ENCODE peak calls at places on chromosomes 2 and 18, in nine cellular contexts. F, E, Y, G, B, Q, R, M and T are unnamed samples.

GRCh38 chr2:116819355-116819754 is 995.1 kb upstream of the DDX18 start:
- DNase-seq in F (no peak), E (no peak), Y (no peak), G (no peak), B (no peak), Q (no peak), R (no peak), M (no peak), T (peak; percentile 23)

GRCh38 chr2:226420646-226421045 is 379.0 kb downstream of the IRS1 start:
- DNase-seq in F (no peak), E (no peak), Y (no peak), G (no peak), B (peak; percentile 79), Q (no peak), R (no peak), M (no peak), T (no peak)

GRCh38 chr2:85497944-85498630 is 40.9 kb upstream of the MAT2A start:
- DNase-seq in F (no peak), E (no peak), Y (no peak), G (no peak), B (no peak), Q (peak; percentile 81), R (no peak), M (no peak), T (no peak)

GRCh38 chr2:48120759-48121242 is 214.5 kb upstream of the FBXO11 start:
- DNase-seq in F (no peak), E (no peak), Y (no peak), G (no peak), B (no peak), Q (peak; percentile 16), R (no peak), M (no peak), T (no peak)

GRCh38 chr2:109083771-109084170 is 45.2 kb upstream of the SH3RF3 start:
- DNase-seq in F (no peak), E (no peak), Y (no peak), G (no peak), B (no peak), Q (no peak), R (no peak), M (no peak), T (no peak)

GRCh38 chr18:13112982-13113381 is 105.6 kb upstream of the LDLRAD4 start:
- DNase-seq in F (peak; percentile 84), E (peak; percentile 2), Y (no peak), G (peak; percentile 91), B (peak; percentile 55), Q (peak; percentile 26), R (peak; percentile 81), M (no peak), T (peak; percentile 85)

GRCh38 chr18:48814490-48815181 is 136.1 kb downstream of the SMAD7 start:
- DNase-seq in F (no peak), E (no peak), Y (no peak), G (no peak), B (peak; percentile 24), Q (no peak), R (no peak), M (no peak), T (no peak)

GRCh38 chr2:191577611-191578010 is 100.3 kb upstream of the NABP1 start:
- DNase-seq in F (no peak), E (no peak), Y (no peak), G (no peak), B (peak; percentile 27), Q (no peak), R (no peak), M (no peak), T (no peak)

GRCh38 chr2:221779614-221780067 is 207.5 kb upstream of the EPHA4 start:
- DNase-seq in F (no peak), E (no peak), Y (no peak), G (no peak), B (peak; percentile 91), Q (no peak), R (peak; percentile 7), M (no peak), T (no peak)

DNA sequence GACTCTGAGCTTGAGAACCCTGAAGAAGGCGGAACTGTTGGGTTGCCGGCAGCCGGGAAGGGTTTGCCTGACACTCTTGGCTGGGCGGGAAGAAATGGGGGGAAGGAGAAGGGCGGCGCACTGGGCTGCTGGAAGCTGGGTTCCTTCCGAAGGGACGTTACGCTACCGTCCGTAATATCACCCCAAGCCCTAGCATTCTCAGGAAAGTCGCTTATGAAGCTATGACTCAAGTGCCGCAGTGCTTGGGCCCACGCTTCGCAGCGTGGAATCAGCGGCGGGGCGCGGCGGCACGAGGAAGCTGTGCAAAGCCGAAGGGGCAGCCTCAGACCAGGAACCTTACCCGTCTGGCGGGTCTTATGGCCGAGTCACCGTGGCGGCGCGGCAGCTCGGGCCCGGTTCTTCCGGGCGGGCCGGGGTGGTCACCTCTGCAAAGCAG is 50.2 kb upstream of the SIGLEC15 start:
- DNase-seq in F (peak; percentile 55), E (peak; percentile 69), Y (no peak), G (peak; percentile 13), B (peak; percentile 86), Q (no peak), R (peak; percentile 52), M (peak; percentile 57), T (peak; percentile 74)
- H3K27ac ChIP-seq in F (peak overlapping the region; percentile 95), E (peak overlapping the region; percentile 61), Y (no peak overlapping the region), G (no peak overlapping the region), B (peak overlapping the region; percentile 79), Q (no peak overlapping the region), R (peak overlapping the region; percentile 66), M (peak overlapping the region; percentile 48), T (no peak overlapping the region)

DNA sequence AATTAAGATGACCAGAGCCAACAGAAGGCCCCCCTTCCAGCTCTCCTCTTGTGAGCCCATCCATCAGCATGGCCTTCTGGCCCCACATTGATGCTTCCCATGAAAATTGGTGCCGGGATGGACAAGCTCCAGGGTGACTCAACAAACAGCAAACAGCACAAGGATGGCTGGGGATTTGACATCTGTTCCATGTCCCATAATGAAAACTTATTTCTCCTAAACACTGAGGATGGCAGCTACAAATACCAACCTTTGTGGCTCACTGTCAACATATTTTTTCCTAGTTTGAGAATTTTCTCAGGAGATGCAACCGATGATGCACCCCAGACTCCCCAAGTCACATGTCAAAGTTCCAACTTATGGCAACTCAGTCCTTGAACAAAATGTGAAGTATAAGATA is 169.6 kb upstream of the SIX2 start:
- DNase-seq in F (no peak), E (no peak), Y (no peak), G (no peak), B (peak; percentile 77), Q (peak; percentile 36), R (no peak), M (no peak), T (no peak)
- TF ChIP-seq EZH2phosphoT487 in F (no peak), E (no peak), Y (no peak), G (no peak), B (no peak), Q (no peak), R (no peak), M (no peak), T (no peak)

DNA sequence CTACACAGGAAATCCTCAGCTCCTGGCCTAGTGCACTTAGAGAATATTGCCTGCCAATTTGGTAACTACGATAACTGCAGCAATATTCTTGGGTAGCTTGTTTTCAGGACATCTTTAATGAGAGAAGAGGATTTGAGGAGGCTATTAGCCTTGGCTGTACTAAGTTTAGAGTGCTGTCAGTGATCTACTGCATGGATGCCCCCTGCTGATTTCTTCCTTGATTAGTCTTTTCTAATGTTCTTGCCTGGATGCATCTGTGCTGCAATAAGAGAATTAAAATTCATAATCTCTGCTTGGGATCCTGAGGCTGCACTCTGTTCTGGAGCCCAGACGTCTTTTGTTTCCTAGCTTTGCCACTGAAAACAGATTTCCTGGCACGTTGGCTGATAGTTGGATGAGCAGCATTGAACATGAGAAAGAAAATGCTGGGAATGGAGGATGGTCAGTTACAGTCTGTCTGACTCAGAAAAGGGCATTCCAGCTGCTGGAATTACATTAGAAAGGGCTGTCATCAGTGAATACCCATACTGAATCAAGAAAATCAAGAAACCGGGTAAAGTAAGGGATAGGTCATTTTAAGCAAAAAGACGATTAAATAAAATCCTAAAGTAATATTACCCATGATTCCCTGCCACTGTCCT is 115.5 kb downstream of the CCDC85A start:
- DNase-seq in F (no peak), E (no peak), Y (no peak), G (peak; percentile 5), B (peak; percentile 66), Q (no peak), R (no peak), M (no peak), T (peak; percentile 4)
- H3K4me2 ChIP-seq in F (peak overlapping the region; percentile 35), E (no peak overlapping the region), Y (no peak overlapping the region), G (no peak overlapping the region), B (peak overlapping the region; percentile 28), Q (no peak overlapping the region), R (no peak overlapping the region), M (no peak overlapping the region), T (peak overlapping the region; percentile 23)

DNA sequence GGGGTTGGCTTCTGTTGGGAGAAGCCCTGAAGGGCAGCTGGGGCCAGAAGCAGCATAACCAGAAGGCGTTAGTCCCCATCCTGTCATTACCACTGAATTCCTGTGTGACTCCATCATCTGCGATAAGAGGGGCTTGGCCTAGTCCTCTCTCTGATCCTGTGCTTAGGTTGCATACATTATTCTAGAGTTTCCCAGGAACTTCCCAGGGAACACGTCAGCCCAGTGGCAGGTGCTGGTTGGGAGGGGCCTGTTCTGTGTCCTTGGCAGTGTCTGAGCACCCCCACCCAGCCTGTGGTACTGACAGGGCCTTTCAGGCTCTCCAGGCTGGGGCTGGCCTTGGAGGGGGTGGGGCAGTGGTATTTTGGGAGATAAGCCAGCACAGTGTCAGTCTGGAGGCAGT is 4.5 kb upstream of the TOGARAM2 start:
- DNase-seq in F (no peak), E (no peak), Y (no peak), G (no peak), B (peak; percentile 28), Q (peak; percentile 93), R (peak; percentile 81), M (no peak), T (no peak)
- H3K27ac ChIP-seq in F (no peak overlapping the region), E (no peak overlapping the region), Y (no peak overlapping the region), G (no peak overlapping the region), B (no peak overlapping the region), Q (peak overlapping the region; percentile 14), R (peak overlapping the region; percentile 90), M (no peak overlapping the region), T (no peak overlapping the region)